ENCODE peak calls at places on chromosomes 4 and X, in five cellular contexts. W is psoas muscle, S is suprapubic skin, N is WERI-Rb-1, P is left ventricle myocardium inferior. B is an unnamed sample. For H3K9me3, the result is how much of the 10 kb centered on the place peaks cover.

GRCh38 chr4:173424899-173425805 is 26.2 kb upstream of the SCRG1 start:
- DNase-seq in W (no peak), N (no peak), S (no peak), P (no peak), B (no peak)

GRCh38 chrX:13692771-13693231 is 3.9 kb downstream of the RAB9A start:
- DNase-seq in P (no peak), S (no peak), N (no peak), W (no peak), B (no peak)

GRCh38 chr4:164771088-164771487 is 17.2 kb downstream of the SMIM31 start:
- DNase-seq in N (no peak), S (no peak), P (no peak), W (no peak), B (no peak)

GRCh38 chr4:75432683-75433082 is 81.5 kb downstream of the RCHY1 start:
- DNase-seq in S (no peak), W (no peak), N (peak), P (no peak), B (no peak)

GRCh38 chr4:17502764-17503163 is 9.1 kb downstream of the QDPR start:
- DNase-seq in P (no peak), S (no peak), N (no peak), W (no peak), B (no peak)

GRCh38 chrX:104343408-104344129 is 88.8 kb upstream of the ESX1 start:
- DNase-seq in P (no peak), N (peak), S (no peak), W (no peak), B (no peak)

GRCh38 chrX:118974088-118974907 is at the start of gene LONRF3:
- DNase-seq in N (peak), P (peak), W (peak), S (peak), B (peak)

GRCh38 chr4:2458546-2459491 is 10.1 kb upstream of the RNF4 start:
- DNase-seq in W (no peak), S (no peak), P (no peak), N (no peak), B (no peak)

GRCh38 chr4:143713556-143714289 is 13.2 kb upstream of the FREM3 start:
- DNase-seq in S (no peak), N (no peak), P (no peak), W (no peak), B (no peak)
- H3K27ac ChIP-seq in S (no peak), N (no peak), P (no peak), W (no peak), B (no peak)

DNA sequence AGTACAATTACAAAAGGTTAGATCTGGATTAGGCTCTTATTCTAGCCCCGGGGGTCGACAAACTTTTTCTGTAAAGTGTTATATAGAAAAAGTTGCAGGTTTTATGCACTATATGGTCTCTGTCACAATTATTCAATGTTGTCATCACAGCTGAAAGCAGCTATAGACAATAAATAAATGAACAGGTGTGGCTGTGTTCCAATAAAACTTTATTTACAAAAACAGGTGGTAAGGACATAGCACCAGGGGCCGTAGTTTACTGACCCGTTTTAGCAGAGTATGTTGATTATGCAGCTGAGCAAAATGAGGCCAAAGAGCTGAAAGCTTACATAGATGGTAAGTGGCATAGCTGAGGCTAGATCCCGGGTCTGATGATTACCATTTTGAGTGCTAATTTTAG is 13.0 kb upstream of the CXorf38 start:
- DNase-seq in W (no peak), S (no peak), P (no peak), N (no peak), B (no peak)
- TF ChIP-seq CTCF in W (no peak), S (no peak), P (no peak), N (no peak), B (no peak)

DNA sequence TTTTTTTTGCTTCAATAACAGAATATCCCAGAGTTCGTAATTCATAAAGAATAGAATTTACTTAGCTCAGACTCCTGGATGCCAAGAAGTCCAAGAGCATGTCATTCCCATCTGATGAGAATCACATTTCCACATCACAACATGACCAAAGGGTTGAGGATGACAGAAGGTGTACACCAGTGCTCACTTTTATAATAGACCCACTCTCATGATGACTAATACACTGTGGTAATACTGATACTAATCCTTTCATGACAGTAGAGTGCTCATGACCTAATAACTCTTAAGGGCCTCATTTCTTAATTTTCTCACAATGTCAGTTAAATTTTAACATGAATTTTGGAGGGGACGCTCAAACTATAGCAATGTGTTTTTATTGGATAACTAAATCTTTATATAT is 69.2 kb downstream of the ZNF732 start:
- DNase-seq in N (no peak), P (no peak), W (no peak), S (no peak), B (no peak)
- H3K9me3 ChIP-seq in N (under half), P (under half), W (under half), S (under half), B (under half)

GRCh38 chrX:25105251-25105650 is 89.5 kb upstream of the ARX start:
- DNase-seq in P (no peak), S (no peak), N (no peak), W (no peak), B (no peak)
- H3K27ac ChIP-seq in P (no peak), S (no peak), N (no peak), W (no peak), B (no peak)

GRCh38 chr4:30722092-30722915 is 2.1 kb downstream of the PCDH7 start:
- DNase-seq in P (peak), S (no peak), W (peak), N (no peak), B (peak)
- TF ChIP-seq CTCF in P (peak), S (no peak), W (no peak), N (no peak), B (peak)